ENCODE peak calls at places on chromosomes 1 and 21, in four cellular contexts. O, D, P and C are unnamed samples.

GRCh38 chr1:157448666-157449065 is 103.6 kb downstream of the FCRL5 start:
- DNase-seq in O (no peak), D (no peak), P (no peak), C (no peak)

GRCh38 chr1:39178541-39179431 is 25.7 kb upstream of the MACF1 start:
- DNase-seq in O (no peak), D (peak; percentile 57), P (no peak), C (no peak)

GRCh38 chr21:40381111-40381510 is 465.8 kb downstream of the DSCAM start:
- DNase-seq in O (no peak), D (no peak), P (no peak), C (no peak)

GRCh38 chr1:27912429-27912828 is 22.4 kb upstream of the SMPDL3B start:
- DNase-seq in O (no peak), D (no peak), P (no peak), C (no peak)

GRCh38 chr1:30315185-30315960 is 408.0 kb downstream of the MATN1 start:
- DNase-seq in O (no peak), D (no peak), P (no peak), C (no peak)

GRCh38 chr1:27332536-27333281 is 9.1 kb upstream of the SYTL1 start:
- DNase-seq in O (peak; percentile 69), D (peak; percentile 40), P (peak; percentile 56), C (peak; percentile 53)

GRCh38 chr1:8303141-8303540 is 14.8 kb upstream of the SLC45A1 start:
- DNase-seq in O (no peak), D (no peak), P (no peak), C (no peak)

GRCh38 chr1:46277658-46278373 is 25.6 kb downstream of the LRRC41 start:
- DNase-seq in O (no peak), D (no peak), P (no peak), C (no peak)

GRCh38 chr21:27571706-27572105 is 604.8 kb upstream of the ADAMTS5 start:
- DNase-seq in O (no peak), D (no peak), P (no peak), C (no peak)

GRCh38 chr1:2205191-2205952 is 10.8 kb upstream of the FAAP20 start:
- DNase-seq in O (peak; percentile 97), D (peak; percentile 97), P (peak; percentile 98), C (peak; percentile 98)

GRCh38 chr1:96569288-96569687 is 152.3 kb upstream of the PTBP2 start:
- DNase-seq in O (no peak), D (no peak), P (no peak), C (no peak)

GRCh38 chr1:18876210-18876609 is 16.8 kb upstream of the TAS1R2 start:
- DNase-seq in O (no peak), D (no peak), P (no peak), C (no peak)

GRCh38 chr1:117017062-117017461 is 15.5 kb downstream of the CD101 start:
- DNase-seq in O (no peak), D (no peak), P (no peak), C (no peak)

DNA sequence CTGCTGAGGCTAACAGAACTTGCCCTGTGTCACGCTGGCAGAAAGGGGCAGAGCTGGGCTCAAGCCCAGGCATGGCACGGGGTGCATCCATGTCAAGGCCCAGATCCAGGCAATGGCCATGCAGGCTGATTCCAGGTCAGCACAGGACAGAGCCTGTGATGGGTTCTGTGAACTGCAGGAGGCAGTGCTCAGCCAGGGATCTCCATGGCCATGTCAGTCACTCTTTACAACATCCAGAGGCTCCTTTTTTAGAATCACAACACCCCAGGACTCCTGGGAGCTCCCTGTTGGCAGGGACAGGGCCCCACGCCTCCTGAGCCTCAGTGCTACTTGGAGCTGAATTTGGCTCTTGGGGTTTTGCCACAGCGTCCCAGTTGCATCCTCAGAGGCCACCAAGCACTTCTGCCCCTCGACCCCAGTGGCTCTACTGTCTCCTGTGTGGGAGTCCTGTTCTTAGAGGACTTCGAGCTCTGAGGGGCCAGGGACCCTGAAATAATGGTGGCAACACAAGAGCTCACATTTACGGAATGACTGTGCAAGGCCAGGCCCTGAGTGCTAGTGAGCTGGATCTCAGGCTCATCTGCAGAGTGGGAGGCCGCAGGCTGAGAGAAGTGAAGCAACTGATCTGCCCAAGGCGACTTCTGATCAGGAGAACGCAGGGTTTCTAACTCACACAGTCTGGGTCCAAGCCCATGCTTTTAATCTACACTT is 211.5 kb downstream of the TRABD2B start:
- DNase-seq in O (no peak), D (no peak), P (peak; percentile 45), C (no peak)
- TF ChIP-seq CTCF in O (peak; percentile 14), D (no peak), P (peak; percentile 10), C (peak; percentile 62)

DNA sequence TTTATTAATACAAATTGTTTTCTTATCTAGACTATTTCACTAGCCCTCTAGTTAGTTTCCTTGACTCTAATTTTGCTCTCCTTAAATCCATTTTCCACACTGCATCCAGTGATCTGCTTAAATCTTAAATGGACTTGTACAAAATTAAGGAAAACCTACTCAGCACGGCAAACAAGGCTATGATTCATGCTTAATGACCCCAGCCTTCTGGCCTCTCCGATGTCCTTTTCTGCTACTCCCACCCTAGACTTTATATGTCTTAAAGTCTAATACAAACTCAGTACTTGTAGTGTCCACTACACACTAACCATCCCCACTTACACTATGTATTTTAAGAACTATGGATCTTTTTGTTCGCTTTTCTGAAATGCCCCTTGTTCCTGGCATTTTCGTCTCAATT is 2.2 kb downstream of the TMED5 start:
- DNase-seq in O (no peak), D (no peak), P (no peak), C (no peak)
- H3K4me3 ChIP-seq in O (peak overlapping the region; percentile 77), D (no peak overlapping the region), P (peak overlapping the region; percentile 82), C (peak overlapping the region; percentile 89)

DNA sequence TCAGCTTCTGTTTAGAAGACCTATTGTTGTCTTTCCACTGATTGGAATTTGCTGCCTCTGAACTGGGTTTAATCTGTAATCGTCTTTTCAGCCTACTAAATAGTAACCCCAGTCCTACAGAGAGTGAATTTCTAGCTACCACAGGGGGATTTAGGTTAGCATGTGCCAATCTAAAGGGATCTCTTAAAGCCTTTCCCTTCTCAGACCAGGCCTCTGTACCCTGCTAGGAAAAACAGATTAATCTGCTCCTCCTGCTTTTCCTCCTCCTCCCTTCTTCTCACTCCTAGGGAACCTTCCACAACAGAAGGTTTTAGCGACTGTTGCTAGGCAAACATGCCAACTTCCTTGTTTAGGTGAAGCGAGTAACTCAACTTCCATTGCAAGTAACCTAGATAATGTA is 1.3 kb upstream of the RC3H1 start:
- DNase-seq in O (no peak), D (peak; percentile 82), P (no peak), C (no peak)
- TF ChIP-seq CTCF in O (no peak), D (no peak), P (no peak), C (no peak)

GRCh38 chr1:1021010-1021845 is 1.3 kb downstream of the AGRN start:
- DNase-seq in O (peak; percentile 80), D (peak; percentile 62), P (peak; percentile 80), C (peak; percentile 70)
- H3K4me3 ChIP-seq in O (peak overlapping the region; percentile 77), D (no peak overlapping the region), P (peak overlapping the region; percentile 67), C (peak overlapping the region; percentile 89)

GRCh38 chr1:52070704-52071103 is 14.6 kb downstream of the BTF3L4 start:
- DNase-seq in O (no peak), D (peak; percentile 16), P (no peak), C (no peak)
- TF ChIP-seq CTCF in O (no peak), D (no peak), P (no peak), C (no peak)

DNA sequence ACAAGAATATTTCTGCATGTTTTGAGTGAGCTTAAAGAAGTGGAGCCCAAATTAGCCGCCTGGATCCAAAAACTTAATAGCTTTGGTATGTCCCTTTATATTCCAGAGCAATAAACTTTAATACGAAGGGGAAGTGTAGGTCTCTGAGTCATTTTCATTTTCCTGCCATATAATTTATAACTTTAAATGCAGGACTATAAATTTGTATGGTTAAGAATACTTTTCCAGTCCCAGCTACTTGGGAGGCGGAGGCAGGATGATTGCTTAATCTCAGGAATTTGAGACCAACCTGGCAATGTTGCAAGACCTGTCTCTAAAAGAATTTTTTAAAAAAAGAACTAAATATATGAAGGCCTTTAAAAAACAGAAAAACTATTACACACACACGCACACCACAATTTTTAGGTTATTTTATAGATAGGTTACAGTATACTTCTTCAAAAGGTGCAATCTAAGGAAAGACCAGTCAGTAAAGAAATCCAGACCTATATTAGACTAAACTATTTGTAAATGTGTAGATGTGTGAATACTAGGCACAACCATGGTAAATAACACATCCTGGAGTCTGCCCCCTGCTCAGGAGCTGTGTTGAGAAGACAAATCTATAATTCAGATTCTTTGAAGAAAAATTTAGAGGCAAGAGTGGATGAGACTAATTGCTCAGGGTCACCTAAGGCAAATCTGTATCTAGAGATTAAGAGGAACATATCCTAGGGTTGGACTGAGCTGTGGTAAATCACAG is 80.3 kb downstream of the TTC3 start:
- DNase-seq in O (no peak), D (peak; percentile 32), P (no peak), C (no peak)
- H3K4me3 ChIP-seq in O (no peak overlapping the region), D (no peak overlapping the region), P (no peak overlapping the region), C (no peak overlapping the region)

GRCh38 chr1:165927169-165927568 is 99.8 kb downstream of the UCK2 start:
- DNase-seq in O (no peak), D (no peak), P (no peak), C (no peak)
- TF ChIP-seq CTCF in O (no peak), D (no peak), P (no peak), C (no peak)

DNA sequence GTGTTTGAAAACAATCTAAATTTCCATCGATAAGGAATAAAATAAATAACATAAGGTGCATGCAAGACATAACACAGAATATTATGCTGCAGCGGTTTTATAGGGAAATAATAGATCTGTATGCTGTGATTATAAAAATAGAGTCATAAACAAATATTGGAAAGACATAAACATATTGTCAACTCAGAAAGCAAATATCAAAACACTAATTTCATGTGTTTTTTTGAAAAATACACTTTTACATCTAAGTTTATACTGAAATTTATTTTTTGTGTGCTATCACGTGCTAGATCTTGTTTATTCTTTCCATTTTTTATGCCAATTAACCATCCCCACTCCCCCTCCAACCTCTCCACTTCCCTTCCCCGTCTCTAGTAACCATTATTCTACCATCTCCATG is 9.4 kb downstream of the OR6K3 start:
- DNase-seq in O (no peak), D (no peak), P (no peak), C (no peak)
- H3K4me3 ChIP-seq in O (no peak overlapping the region), D (no peak overlapping the region), P (no peak overlapping the region), C (no peak overlapping the region)